ENCODE peak calls at places on chromosomes 11 and 22, in six cellular contexts. Z is fibroblast of lung, U is upper lobe of right lung, G is A549, V is HCT116, K is OCI-LY7. Y is an unnamed sample.

GRCh38 chr11:44398266-44399045 is 88.5 kb upstream of the ALX4 start:
- DNase-seq in Z (no peak), G (no peak), K (no peak), V (no peak), U (no peak), Y (no peak)

GRCh38 chr11:107696140-107696539 is 15.7 kb downstream of the SLN start:
- DNase-seq in V (peak; percentile 77), K (no peak), Z (peak; percentile 97), G (peak; percentile 35), U (no peak), Y (no peak)

GRCh38 chr11:105202844-105203548 is 63.4 kb upstream of the CARD18 start:
- DNase-seq in U (no peak), K (no peak), G (no peak), Z (peak; percentile 66), V (peak; percentile 36), Y (no peak)

GRCh38 chr11:13215157-13215556 is 62.4 kb upstream of the BMAL1 start:
- DNase-seq in Z (peak; percentile 88), K (no peak), G (peak; percentile 71), U (no peak), V (peak; percentile 72), Y (no peak)

GRCh38 chr11:66493124-66493523 is 12.9 kb downstream of the DPP3 start:
- DNase-seq in K (no peak), G (no peak), V (no peak), Z (no peak), U (no peak), Y (no peak)

GRCh38 chr11:113176971-113177370 is 137.4 kb upstream of the TTC12 start:
- DNase-seq in U (no peak), G (no peak), V (no peak), Z (peak; percentile 95), K (no peak), Y (no peak)

GRCh38 chr22:39204216-39204615 is 40.6 kb downstream of the PDGFB start:
- DNase-seq in Z (no peak), U (peak; percentile 28), K (no peak), V (no peak), G (no peak), Y (no peak)

GRCh38 chr11:10777806-10778205 is 26.8 kb downstream of the CTR9 start:
- DNase-seq in K (no peak), V (no peak), G (no peak), Z (peak; percentile 21), U (no peak), Y (no peak)

GRCh38 chr11:66745356-66746235 is 16.6 kb upstream of the SPTBN2 start:
- DNase-seq in U (peak; percentile 77), G (peak; percentile 58), K (peak; percentile 81), Z (no peak), V (no peak), Y (no peak)

GRCh38 chr11:61489833-61490585 is 18.5 kb upstream of the LRRC10B start:
- DNase-seq in Z (peak; percentile 36), V (no peak), G (no peak), U (no peak), K (no peak), Y (peak; percentile 46)

GRCh38 chr11:47523491-47524199 is 29.3 kb downstream of the CELF1 start:
- DNase-seq in U (no peak), G (peak; percentile 67), V (no peak), Z (peak; percentile 83), K (no peak), Y (peak; percentile 66)

DNA sequence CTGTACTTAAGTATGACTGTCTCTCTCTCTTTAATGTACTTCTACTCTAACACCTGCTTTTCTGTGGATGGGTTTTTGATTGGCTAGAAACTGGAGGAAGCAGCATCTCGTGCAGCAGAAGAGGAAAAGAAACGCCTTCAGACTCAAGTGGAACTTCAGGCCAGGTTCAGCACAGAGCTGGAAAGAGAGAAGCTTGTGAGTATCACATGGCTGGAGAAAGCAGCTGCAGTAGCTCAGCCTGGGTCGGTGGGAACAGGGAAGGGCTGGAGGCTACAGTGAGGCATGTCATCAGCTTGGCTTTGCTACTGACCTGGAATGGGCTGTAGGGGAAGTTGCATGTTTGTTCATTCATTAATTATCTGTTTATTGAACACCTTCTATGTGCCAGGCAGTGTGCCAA is 74.2 kb downstream of the SWAP70 start:
- DNase-seq in G (no peak), U (no peak), Z (no peak), V (no peak), K (peak; percentile 79), Y (no peak)
- TF ChIP-seq CTCF in G (no peak), U (no peak), Z (no peak), V (no peak), K (no peak), Y (no peak)

GRCh38 chr22:29306175-29306829 is at the start of gene GAS2L1:
- DNase-seq in U (peak; percentile 91), K (peak; percentile 55), Z (peak; percentile 80), G (peak; percentile 86), V (peak; percentile 51), Y (peak; percentile 89)
- H3K27ac ChIP-seq in U (peak within 1 kb of the TSS; percentile 87), K (no peak within 1 kb of the TSS), Z (peak within 1 kb of the TSS; percentile 40), G (peak within 1 kb of the TSS; percentile 96), V (peak within 1 kb of the TSS; percentile 81), Y (peak within 1 kb of the TSS; percentile 93)

DNA sequence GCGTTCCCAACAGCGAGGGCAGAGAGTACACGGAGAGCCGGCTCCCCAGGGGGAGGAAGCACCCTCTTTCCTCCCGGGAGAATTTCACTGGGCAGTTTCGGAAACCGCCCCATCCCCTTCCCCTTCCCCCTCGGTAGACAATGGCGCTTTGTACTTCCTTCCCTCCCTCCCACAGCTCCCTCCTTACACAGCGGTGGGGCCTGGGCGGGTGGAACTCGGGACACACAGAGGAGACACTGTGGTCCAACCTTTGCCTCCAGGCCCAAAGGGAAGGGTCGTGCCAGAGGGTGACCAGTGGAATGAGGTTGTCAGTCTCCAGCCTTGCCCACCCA is 4.3 kb downstream of the SMTN start:
- DNase-seq in K (no peak), Z (no peak), V (no peak), G (no peak), U (no peak), Y (peak; percentile 56)
- H3K4me3 ChIP-seq in K (peak overlapping the region; percentile 87), Z (peak overlapping the region; percentile 37), V (peak overlapping the region; percentile 78), G (peak overlapping the region; percentile 58), U (peak overlapping the region; percentile 91), Y (peak overlapping the region; percentile 83)

GRCh38 chr11:4615856-4616444 is 7.9 kb upstream of the TRIM68 start:
- DNase-seq in K (no peak), G (no peak), U (no peak), Z (no peak), V (no peak), Y (no peak)
- TF ChIP-seq CTCF in K (no peak), G (no peak), U (no peak), Z (no peak), V (no peak), Y (no peak)

GRCh38 chr22:29914165-29914564 is 31.2 kb downstream of the MTMR3 start:
- DNase-seq in V (no peak), Z (peak; percentile 90), G (no peak), K (no peak), U (no peak), Y (no peak)

GRCh38 chr22:29912605-29913398 is 29.8 kb downstream of the MTMR3 start:
- DNase-seq in U (no peak), G (no peak), K (no peak), V (no peak), Z (peak; percentile 97), Y (no peak)

GRCh38 chr22:29916007-29916544 is 33.1 kb downstream of the MTMR3 start:
- DNase-seq in U (no peak), G (no peak), K (no peak), V (no peak), Z (no peak), Y (no peak)

GRCh38 chr22:29914991-29915390 is 32.0 kb downstream of the MTMR3 start:
- DNase-seq in Z (peak; percentile 22), U (no peak), V (no peak), G (no peak), K (no peak), Y (no peak)

GRCh38 chr22:29917052-29917902 is 34.3 kb downstream of the MTMR3 start:
- DNase-seq in K (no peak), V (no peak), G (no peak), Z (peak; percentile 9), U (no peak), Y (peak; percentile 23)
- H3K27ac ChIP-seq in K (no peak overlapping the region), V (no peak overlapping the region), G (no peak overlapping the region), Z (no peak overlapping the region), U (no peak overlapping the region), Y (no peak overlapping the region)

DNA sequence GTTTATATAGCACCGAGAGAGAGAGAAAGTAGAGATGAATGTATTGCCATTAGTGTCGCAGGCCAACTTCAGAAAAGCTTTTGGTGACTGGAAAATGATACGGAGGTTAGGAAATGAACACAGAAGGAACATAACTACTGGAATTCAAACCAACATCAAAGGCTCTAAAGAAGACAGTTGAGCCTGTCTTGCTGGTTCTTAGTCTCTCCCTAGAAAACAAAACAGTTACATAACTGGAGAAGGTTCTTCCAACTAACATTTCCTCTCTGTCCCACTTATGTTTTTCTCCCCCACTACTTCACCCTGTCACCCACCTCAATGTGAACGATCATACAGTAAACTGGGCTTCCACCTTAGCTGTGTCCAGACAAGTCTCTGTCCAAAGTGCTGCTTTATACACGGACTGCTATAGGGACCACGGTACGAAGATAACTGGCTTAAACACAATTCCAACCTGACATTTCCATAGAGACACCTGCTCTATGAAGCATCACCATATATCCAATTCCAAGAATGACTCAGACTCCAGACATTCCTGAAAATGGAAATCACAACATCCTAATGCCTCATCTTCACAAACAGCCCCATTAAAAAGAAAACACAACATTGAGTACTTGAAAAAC is 85.2 kb upstream of the ARHGAP32 start:
- DNase-seq in V (no peak), U (no peak), G (no peak), K (no peak), Z (peak; percentile 35), Y (no peak)
- H3K4me3 ChIP-seq in V (no peak overlapping the region), U (no peak overlapping the region), G (peak overlapping the region; percentile 84), K (no peak overlapping the region), Z (peak overlapping the region; percentile 79), Y (no peak overlapping the region)

DNA sequence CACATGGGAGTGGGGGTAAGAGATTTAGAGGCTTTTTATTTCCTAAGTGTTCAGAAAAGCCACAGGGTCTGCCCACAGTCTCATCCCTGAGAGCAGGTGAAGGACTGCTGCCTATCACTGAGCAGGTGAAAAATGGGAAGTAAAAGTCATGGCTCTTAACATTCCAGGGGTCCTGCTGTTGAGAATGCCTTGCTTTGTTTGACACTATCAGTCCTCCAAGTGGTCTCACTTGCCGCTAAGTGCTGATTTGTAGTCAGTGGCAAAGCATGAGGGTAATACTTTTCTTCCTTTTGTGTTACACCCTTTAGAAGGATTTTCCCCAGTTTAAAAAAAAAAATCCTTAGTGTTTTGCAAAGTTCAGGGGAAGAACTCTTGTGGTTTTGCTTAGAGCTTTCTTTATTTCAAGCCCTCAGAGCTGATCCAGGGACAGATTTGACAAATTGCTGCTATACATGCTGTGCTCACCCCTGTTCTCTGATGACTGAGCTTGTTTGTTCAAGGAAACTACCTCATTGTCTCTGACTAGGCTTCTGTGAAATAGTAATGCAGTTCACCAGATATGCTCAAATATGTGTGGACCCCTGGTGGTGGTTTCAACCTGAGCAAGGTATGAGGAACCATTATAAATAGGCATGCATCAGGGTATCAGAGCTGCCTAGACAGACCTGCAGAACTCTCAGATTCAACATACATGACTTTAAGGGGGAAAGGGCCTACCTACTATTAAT is 141.0 kb downstream of the ARHGAP42 start:
- DNase-seq in V (peak; percentile 48), U (no peak), Z (peak; percentile 88), G (peak; percentile 18), K (peak; percentile 1), Y (no peak)
- TF ChIP-seq CTCF in V (peak; percentile 52), U (no peak), Z (peak; percentile 12), G (peak; percentile 24), K (no peak), Y (peak; percentile 14)

DNA sequence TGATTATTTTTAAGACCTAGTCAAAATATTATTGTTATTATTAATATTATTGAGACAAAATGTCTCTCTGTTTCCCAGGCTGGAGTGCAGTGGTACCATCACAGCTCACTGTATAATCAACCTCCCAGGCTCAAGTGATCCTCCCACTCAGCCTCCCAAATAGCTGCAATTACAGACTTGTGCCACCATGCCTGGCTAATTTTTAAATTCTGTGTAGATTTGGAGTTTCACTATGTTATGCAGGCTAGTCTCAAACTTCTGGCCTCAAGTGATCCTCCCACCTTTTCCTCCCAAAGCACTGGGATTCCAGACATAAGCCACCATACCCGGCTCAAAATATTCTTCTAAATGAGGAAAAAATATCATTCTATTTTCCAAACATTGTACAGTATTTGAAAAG is 37.0 kb downstream of the SLC36A4 start:
- DNase-seq in U (no peak), K (no peak), V (no peak), G (no peak), Z (no peak), Y (no peak)
- H3K27ac ChIP-seq in U (no peak overlapping the region), K (no peak overlapping the region), V (no peak overlapping the region), G (no peak overlapping the region), Z (no peak overlapping the region), Y (no peak overlapping the region)

Y was measured in heart right ventricle.